ENCODE peak calls at places on chromosomes 2 and 18, in nine cellular contexts. R is stimulated activated effector memory CD8-positive, alpha-beta T cell treated with anti-CD3 and anti-CD28 coated beads, Interleukin-12 subunit alpha, Interleukin-12 subunit beta, amount 100 ng/mL, for 72 hours; X is stimulated activated CD8-positive, alpha-beta memory T cell treated with anti-CD3 and anti-CD28 coated beads, Interleukin-15, amount 100 ng/mL, for 24 hours; H is activated CD8-positive, alpha-beta memory T cell treated with anti-CD3 and anti-CD28 coated beads, Interleukin-2, amount 10 ng/mL, durations not matched to agents 7 days and 5 days; E is adipocyte; Z is EL; Y is NCI-H510A; D is AG04450; C is cortex of kidney. W is an unnamed sample.

GRCh38 chr2:19048593-19049264 is 309.7 kb downstream of the OSR1 start:
- DNase-seq in H (no peak), Y (peak; percentile 86), E (no peak), R (no peak), Z (no peak), C (no peak), D (no peak), X (no peak), W (peak; percentile 91)

GRCh38 chr18:45957100-45957499 is 10.0 kb downstream of the EPG5 start:
- DNase-seq in H (no peak), C (no peak), X (no peak), R (no peak), E (peak; percentile 77), Z (peak; percentile 61), D (peak; percentile 32), Y (no peak), W (no peak)

GRCh38 chr18:79577451-79578395 is 101.9 kb upstream of the CTDP1 start:
- DNase-seq in C (no peak), Y (no peak), X (no peak), E (no peak), R (no peak), H (no peak), Z (no peak), D (no peak), W (no peak)

GRCh38 chr18:48314694-48315093 is 94.5 kb downstream of the ZBTB7C start:
- DNase-seq in X (no peak), R (no peak), C (no peak), Y (no peak), Z (no peak), D (no peak), E (no peak), H (no peak), W (no peak)

GRCh38 chr2:68368657-68369339 is 3.7 kb downstream of the PLEK start:
- DNase-seq in R (no peak), X (no peak), D (peak; percentile 45), H (no peak), Z (peak; percentile 72), Y (no peak), C (no peak), E (peak; percentile 54), W (no peak)

GRCh38 chr18:61203151-61203550 is 130.1 kb upstream of the CDH20 start:
- DNase-seq in D (no peak), R (no peak), E (peak; percentile 79), Y (no peak), H (no peak), C (no peak), X (no peak), Z (no peak), W (no peak)

GRCh38 chr18:57135705-57136104 is 11.2 kb upstream of the BOD1L2 start:
- DNase-seq in E (no peak), X (no peak), Y (no peak), H (no peak), R (no peak), C (no peak), D (no peak), Z (no peak), W (no peak)

GRCh38 chr2:24456610-24457556 is 34.2 kb upstream of the NCOA1 start:
- DNase-seq in H (no peak), E (peak; percentile 88), Z (peak; percentile 82), C (no peak), Y (no peak), R (peak; percentile 4), X (no peak), D (peak; percentile 29), W (no peak)

GRCh38 chr2:191863988-191864387 is 17.1 kb upstream of the CAVIN2 start:
- DNase-seq in Z (no peak), E (peak; percentile 56), Y (no peak), D (no peak), H (no peak), X (no peak), R (no peak), C (no peak), W (no peak)

GRCh38 chr2:170002096-170002495 is 174.8 kb downstream of the UBR3 start:
- DNase-seq in D (no peak), Z (no peak), H (no peak), Y (no peak), C (no peak), X (no peak), E (no peak), R (no peak), W (no peak)

GRCh38 chr2:161412346-161412745 is 3.8 kb upstream of the TBR1 start:
- DNase-seq in D (no peak), E (no peak), X (no peak), R (no peak), H (no peak), Y (no peak), C (no peak), Z (no peak), W (no peak)

GRCh38 chr2:205527801-205528200 is 154.5 kb upstream of the NRP2 start:
- DNase-seq in H (no peak), R (no peak), Y (no peak), E (no peak), Z (peak; percentile 8), C (no peak), X (no peak), D (no peak), W (no peak)

GRCh38 chr2:29129586-29130281 is 14.5 kb downstream of the CLIP4 start:
- DNase-seq in X (no peak), Z (peak; percentile 31), R (no peak), C (no peak), E (peak; percentile 56), H (no peak), D (no peak), Y (no peak), W (no peak)

GRCh38 chr2:118059919-118060478 is 28.3 kb upstream of the INSIG2 start:
- DNase-seq in D (peak; percentile 34), X (no peak), C (no peak), E (peak; percentile 62), Z (peak; percentile 34), H (no peak), Y (no peak), R (no peak), W (no peak)

GRCh38 chr18:23938046-23938756 is 76.4 kb upstream of the TTC39C start:
- DNase-seq in C (no peak), H (peak; percentile 76), D (no peak), E (no peak), Y (no peak), R (no peak), Z (no peak), X (no peak), W (no peak)

GRCh38 chr2:62313433-62314227 is 117.7 kb downstream of the B3GNT2 start:
- DNase-seq in Y (no peak), D (no peak), X (no peak), R (peak; percentile 20), Z (no peak), E (no peak), H (peak; percentile 92), C (no peak), W (no peak)

GRCh38 chr18:67957684-67958083 is 441.2 kb upstream of the DSEL start:
- DNase-seq in Z (no peak), D (no peak), C (no peak), E (no peak), X (no peak), R (no peak), H (no peak), Y (no peak), W (no peak)

GRCh38 chr2:168515502-168515901 is 59.4 kb downstream of the CERS6 start:
- DNase-seq in R (no peak), Z (peak; percentile 86), X (no peak), Y (no peak), E (peak; percentile 89), C (no peak), D (peak; percentile 47), H (no peak), W (no peak)

GRCh38 chr2:37350034-37350433 is 5.6 kb downstream of the QPCT start:
- DNase-seq in X (no peak), Y (peak; percentile 81), Z (no peak), C (no peak), D (no peak), E (no peak), H (no peak), R (no peak), W (peak; percentile 88)

GRCh38 chr18:21851327-21851961 is 110.9 kb downstream of the MIB1 start:
- DNase-seq in Y (no peak), E (peak; percentile 48), H (no peak), D (no peak), Z (no peak), X (no peak), R (no peak), C (no peak), W (no peak)

GRCh38 chr2:21891191-21891590 is 767.4 kb downstream of the TDRD15 start:
- DNase-seq in D (no peak), R (no peak), C (no peak), X (no peak), Y (no peak), H (no peak), E (no peak), Z (no peak), W (no peak)

GRCh38 chr2:54613794-54614257 is 109.6 kb upstream of the EML6 start:
- DNase-seq in Z (peak; percentile 64), D (no peak), C (no peak), E (peak; percentile 44), H (no peak), Y (no peak), R (no peak), X (no peak), W (no peak)

GRCh38 chr2:222424729-222425671 is 657 bp downstream of the SGPP2 start:
- DNase-seq in H (no peak), C (no peak), R (no peak), D (no peak), X (no peak), Z (no peak), E (no peak), Y (no peak), W (no peak)

GRCh38 chr2:234536218-234536989 is 39.5 kb upstream of the ARL4C start:
- DNase-seq in C (no peak), X (no peak), E (no peak), R (no peak), Z (no peak), H (no peak), D (no peak), Y (no peak), W (no peak)

GRCh38 chr18:44679912-44680270 is 797 bp upstream of the SETBP1 start:
- DNase-seq in Z (peak; percentile 63), C (no peak), H (peak; percentile 65), R (peak; percentile 22), D (no peak), Y (peak; percentile 56), E (peak; percentile 81), X (no peak), W (peak; percentile 16)

GRCh38 chr18:2096581-2096980 is 474.7 kb downstream of the METTL4 start:
- DNase-seq in R (no peak), X (no peak), H (no peak), C (no peak), Y (no peak), Z (no peak), D (no peak), E (no peak), W (no peak)

GRCh38 chr18:77131100-77131651 is 1.4 kb downstream of the MBP start:
- DNase-seq in Z (no peak), Y (peak; percentile 22), R (no peak), H (peak; percentile 74), D (no peak), E (no peak), C (no peak), X (no peak), W (no peak)